ENCODE peak calls at places on chromosomes 3 and 15, in eight cellular contexts. P is mammary epithelial cell, L is brain microvascular endothelial cell, O is transverse colon, R is fibroblast of lung, V is heart right ventricle, C is neural progenitor cell, I is upper lobe of right lung. K is an unnamed sample. For H3K36me3, the result is how much of the 10 kb centered on the place peaks cover.

GRCh38 chr15:55909036-55909811 is 84.2 kb downstream of the NEDD4 start:
- DNase-seq in L (peak), I (no peak), C (no peak), V (no peak), R (peak), P (peak), O (no peak), K (no peak)

GRCh38 chr3:154904328-154904727 is 175.8 kb upstream of the MME start:
- DNase-seq in V (no peak), C (peak), P (peak), O (no peak), L (peak), I (no peak), R (no peak), K (no peak)

GRCh38 chr3:11499144-11499543 is 144.6 kb downstream of the VGLL4 start:
- DNase-seq in P (peak), V (no peak), O (no peak), L (peak), R (peak), I (no peak), C (no peak), K (no peak)

GRCh38 chr3:138078901-138079344 is 36.5 kb downstream of the DZIP1L start:
- DNase-seq in V (no peak), P (peak), R (peak), I (no peak), C (no peak), O (no peak), L (peak), K (no peak)

GRCh38 chr3:112531358-112531781 is 30.4 kb downstream of the ATG3 start:
- DNase-seq in O (no peak), I (no peak), V (no peak), C (peak), P (no peak), R (peak), L (no peak), K (no peak)

GRCh38 chr3:195662-196061 is 901 bp upstream of the CHL1 start:
- DNase-seq in I (no peak), L (no peak), V (no peak), P (no peak), R (no peak), C (peak), O (no peak), K (no peak)

GRCh38 chr3:82020282-82020681 is 258.8 kb upstream of the GBE1 start:
- DNase-seq in R (no peak), O (no peak), C (no peak), V (no peak), L (no peak), I (no peak), P (no peak), K (no peak)

GRCh38 chr3:112653881-112654300 is 12.9 kb upstream of the CCDC80 start:
- DNase-seq in P (peak), L (peak), C (no peak), O (no peak), I (no peak), R (peak), V (peak), K (no peak)

GRCh38 chr3:62110801-62111200 is 262.5 kb downstream of the FEZF2 start:
- DNase-seq in V (no peak), O (no peak), R (peak), P (no peak), I (no peak), C (peak), L (no peak), K (no peak)

GRCh38 chr15:69410290-69410874 is 3.8 kb upstream of the KIF23 start:
- DNase-seq in C (peak), L (no peak), O (no peak), P (peak), V (no peak), R (peak), I (no peak), K (no peak)

GRCh38 chr3:42045719-42046243 is 45.4 kb upstream of the TRAK1 start:
- DNase-seq in I (no peak), O (no peak), C (no peak), P (no peak), L (no peak), V (no peak), R (no peak), K (no peak)

GRCh38 chr3:65883614-65884013 is 155.1 kb downstream of the MAGI1 start:
- DNase-seq in P (no peak), R (peak), O (no peak), C (no peak), I (no peak), V (no peak), L (no peak), K (no peak)

GRCh38 chr3:24386458-24386857 is 108.2 kb downstream of the THRB start:
- DNase-seq in V (no peak), C (no peak), P (no peak), I (no peak), L (no peak), O (no peak), R (no peak), K (no peak)

GRCh38 chr15:48703544-48703943 is 58.0 kb upstream of the FBN1 start:
- DNase-seq in C (no peak), O (no peak), R (peak), V (no peak), P (no peak), L (peak), I (no peak), K (no peak)

GRCh38 chr15:75775296-75776074 is 62.8 kb upstream of the CSPG4 start:
- DNase-seq in C (peak), O (no peak), V (no peak), L (no peak), R (no peak), I (no peak), P (no peak), K (no peak)

GRCh38 chr3:155682437-155682836 is 62.4 kb downstream of the PLCH1 start:
- DNase-seq in I (no peak), O (no peak), R (no peak), C (no peak), L (no peak), P (no peak), V (no peak), K (no peak)

GRCh38 chr3:16151109-16151508 is 23.4 kb upstream of the GALNT15 start:
- DNase-seq in I (no peak), P (peak), L (peak), O (peak), C (no peak), R (peak), V (peak), K (peak)

GRCh38 chr3:100698736-100699135 is 10.6 kb upstream of the TFG start:
- DNase-seq in V (no peak), L (no peak), I (no peak), R (no peak), P (no peak), O (no peak), C (no peak), K (no peak)

GRCh38 chr15:56165234-56165633 is 78.4 kb downstream of the RFX7 start:
- DNase-seq in O (no peak), L (no peak), C (no peak), P (peak), V (no peak), R (peak), I (no peak), K (no peak)

GRCh38 chr3:126900859-126901540 is 81.9 kb upstream of the PLXNA1 start:
- DNase-seq in L (no peak), I (no peak), R (peak), C (no peak), V (no peak), O (no peak), P (no peak), K (no peak)

GRCh38 chr15:41921167-41921566 is 27.3 kb upstream of the SPTBN5 start:
- DNase-seq in C (no peak), R (peak), V (no peak), I (peak), O (no peak), P (no peak), L (no peak), K (no peak)

GRCh38 chr3:172904817-172905479 is 154.4 kb downstream of the ECT2 start:
- DNase-seq in V (no peak), O (no peak), P (no peak), R (peak), C (no peak), I (no peak), L (no peak), K (no peak)

GRCh38 chr3:31829011-31829410 is 152.1 kb downstream of the OSBPL10 start:
- DNase-seq in O (no peak), R (no peak), C (no peak), P (no peak), I (no peak), L (no peak), V (no peak), K (no peak)

GRCh38 chr3:99781761-99782160 is 35.9 kb upstream of the CMSS1 start:
- DNase-seq in L (peak), O (no peak), I (no peak), V (no peak), C (no peak), P (peak), R (peak), K (no peak)

GRCh38 chr15:69910511-69910910 is 187.2 kb downstream of the TLE3 start:
- DNase-seq in R (no peak), I (no peak), C (peak), L (no peak), O (no peak), P (no peak), V (no peak), K (no peak)

GRCh38 chr15:34808016-34808415 is 12.7 kb upstream of the ACTC1 start:
- DNase-seq in R (peak), V (no peak), I (no peak), O (no peak), L (peak), P (peak), C (no peak), K (no peak)

GRCh38 chr3:139043554-139044365 is 932 bp downstream of the PRR23C start:
- DNase-seq in L (no peak), P (no peak), I (no peak), V (no peak), C (no peak), R (no peak), O (no peak), K (no peak)

GRCh38 chr15:57485869-57486268 is 105.8 kb upstream of the MYZAP start:
- DNase-seq in O (no peak), L (peak), P (peak), I (peak), C (no peak), R (peak), V (no peak), K (no peak)

GRCh38 chr3:123656241-123656640 is 71.4 kb upstream of the HACD2 start:
- DNase-seq in O (no peak), V (no peak), L (no peak), R (no peak), I (no peak), P (no peak), C (no peak), K (no peak)

GRCh38 chr3:33071181-33071580 is 25.8 kb downstream of the GLB1 start:
- DNase-seq in V (no peak), R (no peak), L (no peak), P (no peak), I (no peak), O (no peak), C (no peak), K (no peak)

GRCh38 chr15:38217181-38217580 is 35.5 kb upstream of the SPRED1 start:
- DNase-seq in V (no peak), O (no peak), R (peak), C (no peak), I (no peak), P (peak), L (peak), K (no peak)

GRCh38 chr15:52349062-52349700 is 53.6 kb upstream of the MYO5C start:
- DNase-seq in V (no peak), O (no peak), C (no peak), R (peak), I (no peak), P (peak), L (peak), K (no peak)

GRCh38 chr15:99437315-99438221 is 128.2 kb upstream of the MEF2A start:
- DNase-seq in P (no peak), R (no peak), O (no peak), L (no peak), I (peak), C (no peak), V (no peak), K (no peak)

GRCh38 chr3:158103131-158103955 is 2.9 kb downstream of the SHOX2 start:
- DNase-seq in O (peak), R (no peak), P (no peak), I (peak), L (no peak), V (peak), C (peak), K (peak)
- H3K27ac ChIP-seq in O (no peak), R (no peak), P (no peak), I (no peak), L (no peak), V (no peak), C (no peak), K (no peak)

GRCh38 chr3:87442460-87442859 is 166.1 kb upstream of the POU1F1 start:
- DNase-seq in R (no peak), O (no peak), V (no peak), L (no peak), C (no peak), I (no peak), P (no peak), K (no peak)
- TF ChIP-seq CTCF in R (no peak), O (no peak), V (no peak), L (no peak), C (no peak), I (no peak), P (no peak), K (no peak)

GRCh38 chr15:78492841-78493240 is 14.5 kb upstream of the HYKK start:
- DNase-seq in P (no peak), I (no peak), L (no peak), O (no peak), V (no peak), C (no peak), R (peak), K (no peak)
- H3K36me3 ChIP-seq in P (under half), I (half or more), L (half or more), O (half or more), V (under half), C (under half), R (under half), K (under half)

GRCh38 chr15:78620021-78620838 is 566 bp downstream of the CHRNA3 start:
- DNase-seq in V (no peak), L (no peak), C (peak), I (peak), R (peak), O (no peak), P (no peak), K (no peak)
- H3K27ac ChIP-seq in V (no peak), L (no peak), C (no peak), I (no peak), R (no peak), O (peak), P (no peak), K (no peak)

K was measured in Peyer's patch.